ENCODE peak calls at places on chromosomes 6 and 20, in four cellular contexts. Z, H, W and A are unnamed samples.

GRCh38 chr6:36577298-36577697 is 16.9 kb upstream of the SRSF3 start:
- DNase-seq in Z (no peak), H (no peak), W (no peak), A (no peak)

GRCh38 chr20:40532103-40532502 is 156.9 kb downstream of the MAFB start:
- DNase-seq in Z (no peak), H (no peak), W (no peak), A (no peak)

GRCh38 chr20:63086421-63087235 is 79.9 kb upstream of the BHLHE23 start:
- DNase-seq in Z (peak), H (no peak), W (no peak), A (no peak)

GRCh38 chr6:46651766-46652165 is 852 bp downstream of the CYP39A1 start:
- DNase-seq in Z (no peak), H (no peak), W (no peak), A (no peak)

GRCh38 chr20:32484221-32485125 is 100.7 kb downstream of the NOL4L start:
- DNase-seq in Z (peak), H (no peak), W (peak), A (peak)

GRCh38 chr20:23683281-23683680 is 5.6 kb downstream of the CST4 start:
- DNase-seq in Z (no peak), H (no peak), W (no peak), A (no peak)

GRCh38 chr6:154995241-154996162 is at the start of gene TIAM2:
- DNase-seq in Z (peak), H (peak), W (no peak), A (peak)

GRCh38 chr6:108541843-108542795 is 18.6 kb upstream of the FOXO3 start:
- DNase-seq in Z (peak), H (peak), W (peak), A (peak)

GRCh38 chr6:32426338-32426737 is 13.3 kb upstream of the HLA-DRA start:
- DNase-seq in Z (no peak), H (no peak), W (no peak), A (no peak)

GRCh38 chr20:24894488-24894887 is 54.6 kb upstream of the CST7 start:
- DNase-seq in Z (no peak), H (no peak), W (no peak), A (no peak)

GRCh38 chr6:154536922-154537449 is 26.5 kb upstream of the CNKSR3 start:
- DNase-seq in Z (no peak), H (no peak), W (no peak), A (no peak)

GRCh38 chr20:16803965-16804792 is 56.0 kb downstream of the OTOR start:
- DNase-seq in Z (peak), H (peak), W (no peak), A (peak)

GRCh38 chr6:56314683-56315523 is 67.5 kb upstream of the COL21A1 start:
- DNase-seq in Z (peak), H (peak), W (peak), A (peak)

GRCh38 chr6:2959909-2960719 is 11.3 kb downstream of the SERPINB6 start:
- DNase-seq in Z (no peak), H (no peak), W (no peak), A (no peak)

GRCh38 chr20:36591281-36591680 is 14.3 kb upstream of the RAB5IF start:
- DNase-seq in Z (no peak), H (no peak), W (no peak), A (no peak)

DNA sequence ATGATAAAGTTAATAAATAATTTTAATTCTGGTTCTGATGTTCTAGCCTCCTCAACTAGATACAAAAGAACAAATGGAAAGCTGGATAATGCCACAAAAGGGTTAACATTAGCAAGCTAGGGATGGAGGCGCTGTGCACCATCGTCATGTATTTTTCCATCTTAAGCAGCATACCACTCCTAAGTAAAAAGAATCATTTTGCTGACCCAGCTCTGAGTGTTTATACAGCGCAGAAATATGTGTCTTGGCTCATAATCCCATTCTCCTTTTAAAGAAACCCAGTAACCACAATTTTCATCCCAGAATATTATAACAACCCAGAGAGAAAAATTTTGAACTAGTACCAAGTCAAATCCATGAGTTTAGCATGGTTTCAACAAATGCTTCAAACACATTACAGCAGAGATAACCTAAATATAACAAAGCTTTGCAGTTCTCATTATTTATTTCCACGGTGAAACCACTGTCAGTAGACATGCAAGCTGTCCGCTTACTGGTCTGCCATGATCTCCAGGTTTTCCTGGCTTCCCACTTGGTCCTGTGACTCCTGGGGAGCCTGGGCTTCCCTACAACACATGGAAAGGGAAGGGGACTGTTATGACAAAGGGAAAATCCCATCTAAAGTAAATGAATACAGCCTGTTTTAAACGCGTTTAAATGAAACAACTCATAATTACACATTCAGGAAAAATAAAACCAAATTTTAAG is 111.1 kb downstream of the COL12A1 start:
- DNase-seq in Z (no peak), H (no peak), W (no peak), A (no peak)
- TF ChIP-seq CTCF in Z (no peak), H (no peak), W (no peak), A (no peak)

GRCh38 chr6:125157280-125157679 is 3.7 kb downstream of the TPD52L1 start:
- DNase-seq in Z (no peak), H (no peak), W (no peak), A (no peak)
- TF ChIP-seq CTCF in Z (no peak), H (no peak), W (no peak), A (no peak)

DNA sequence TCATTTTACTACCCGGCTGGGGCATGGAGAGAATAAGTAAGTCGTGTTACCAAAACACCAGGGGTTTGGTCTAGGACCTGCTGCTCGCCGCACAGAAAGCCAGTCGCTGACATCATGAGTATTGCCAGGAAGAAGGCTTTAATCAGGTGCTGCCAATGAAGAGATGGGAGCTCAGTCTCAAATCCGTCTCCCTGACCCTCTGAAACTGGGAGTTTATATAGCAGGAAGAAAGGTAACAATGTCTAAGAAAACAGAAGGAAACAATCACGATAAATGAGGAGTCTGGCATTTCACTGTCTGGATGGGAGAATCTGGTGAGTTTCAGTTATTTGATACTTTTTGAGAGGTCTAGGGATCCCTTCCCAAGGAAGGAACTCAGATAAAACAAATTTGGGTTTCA is 437.9 kb upstream of the JARID2 start:
- DNase-seq in Z (no peak), H (no peak), W (no peak), A (no peak)
- TF ChIP-seq CTCF in Z (no peak), H (no peak), W (no peak), A (no peak)

GRCh38 chr6:41599015-41599835 is 39.0 kb upstream of the MDFI start:
- DNase-seq in Z (no peak), H (no peak), W (no peak), A (no peak)
- TF ChIP-seq CTCF in Z (no peak), H (no peak), W (no peak), A (no peak)

GRCh38 chr6:165245287-165245686 is 64.1 kb downstream of the C6orf118 start:
- DNase-seq in Z (no peak), H (no peak), W (no peak), A (no peak)
- TF ChIP-seq CTCF in Z (peak), H (peak), W (no peak), A (no peak)